ENCODE peak calls at places on chromosomes 1 and 21, in four cellular contexts. One of them, this sample, is unnamed.

GRCh38 chr1:18948913-18949688 is 7.4 kb downstream of the IFFO2 start:
- DNase-seq in left ventricle myocardium inferior: peak
- DNase-seq in NCI-H1048: no peak
- DNase-seq in brain microvascular endothelial cell: peak
- DNase-seq in this sample: no peak

GRCh38 chr1:156524481-156524869 is 23.9 kb upstream of the MEF2D start:
- DNase-seq in left ventricle myocardium inferior: no peak
- DNase-seq in NCI-H1048: no peak
- DNase-seq in brain microvascular endothelial cell: no peak
- DNase-seq in this sample: no peak

GRCh38 chr1:209895709-209896108 is 42.3 kb upstream of the SYT14 start:
- DNase-seq in left ventricle myocardium inferior: no peak
- DNase-seq in NCI-H1048: no peak
- DNase-seq in brain microvascular endothelial cell: peak
- DNase-seq in this sample: no peak

GRCh38 chr1:21944261-21945074 is 7.4 kb upstream of the HSPG2 start:
- DNase-seq in left ventricle myocardium inferior: no peak
- DNase-seq in NCI-H1048: no peak
- DNase-seq in brain microvascular endothelial cell: no peak
- DNase-seq in this sample: no peak

GRCh38 chr1:49728377-49728776 is 295.4 kb downstream of the AGBL4 start:
- DNase-seq in left ventricle myocardium inferior: no peak
- DNase-seq in NCI-H1048: no peak
- DNase-seq in brain microvascular endothelial cell: no peak
- DNase-seq in this sample: no peak

GRCh38 chr1:113519561-113519960 is 129.2 kb downstream of the MAGI3 start:
- DNase-seq in left ventricle myocardium inferior: no peak
- DNase-seq in NCI-H1048: no peak
- DNase-seq in brain microvascular endothelial cell: peak
- DNase-seq in this sample: no peak

GRCh38 chr21:38970765-38971164 is 165.0 kb downstream of the ETS2 start:
- DNase-seq in left ventricle myocardium inferior: no peak
- DNase-seq in NCI-H1048: no peak
- DNase-seq in brain microvascular endothelial cell: no peak
- DNase-seq in this sample: no peak

GRCh38 chr1:54336121-54336520 is 70.1 kb downstream of the SSBP3 start:
- DNase-seq in left ventricle myocardium inferior: no peak
- DNase-seq in NCI-H1048: no peak
- DNase-seq in brain microvascular endothelial cell: no peak
- DNase-seq in this sample: no peak

GRCh38 chr1:41240806-41241747 is 1.0 kb downstream of the SCMH1 start:
- DNase-seq in left ventricle myocardium inferior: peak
- DNase-seq in NCI-H1048: no peak
- DNase-seq in brain microvascular endothelial cell: no peak
- DNase-seq in this sample: peak

GRCh38 chr1:208209286-208209685 is 34.9 kb downstream of the PLXNA2 start:
- DNase-seq in left ventricle myocardium inferior: no peak
- DNase-seq in NCI-H1048: no peak
- DNase-seq in brain microvascular endothelial cell: no peak
- DNase-seq in this sample: no peak

GRCh38 chr1:151756291-151756690 is 7.0 kb downstream of the MRPL9 start:
- DNase-seq in left ventricle myocardium inferior: no peak
- DNase-seq in NCI-H1048: no peak
- DNase-seq in brain microvascular endothelial cell: peak
- DNase-seq in this sample: no peak

GRCh38 chr1:204565617-204566582 is 49.7 kb downstream of the MDM4 start:
- DNase-seq in left ventricle myocardium inferior: no peak
- DNase-seq in NCI-H1048: peak
- DNase-seq in brain microvascular endothelial cell: peak
- DNase-seq in this sample: peak

GRCh38 chr21:44701023-44701400 is 4.0 kb downstream of the KRTAP10-12 start:
- DNase-seq in left ventricle myocardium inferior: no peak
- DNase-seq in NCI-H1048: no peak
- DNase-seq in brain microvascular endothelial cell: no peak
- DNase-seq in this sample: no peak

GRCh38 chr1:247415423-247416361 is at the start of gene NLRP3:
- DNase-seq in left ventricle myocardium inferior: peak
- DNase-seq in NCI-H1048: no peak
- DNase-seq in brain microvascular endothelial cell: peak
- DNase-seq in this sample: no peak

GRCh38 chr1:47839460-47839760 is 157.8 kb downstream of the TRABD2B start:
- DNase-seq in left ventricle myocardium inferior: no peak
- DNase-seq in NCI-H1048: no peak
- DNase-seq in brain microvascular endothelial cell: no peak
- DNase-seq in this sample: no peak

GRCh38 chr1:208198271-208198670 is 45.9 kb downstream of the PLXNA2 start:
- DNase-seq in left ventricle myocardium inferior: no peak
- DNase-seq in NCI-H1048: no peak
- DNase-seq in brain microvascular endothelial cell: no peak
- DNase-seq in this sample: no peak

GRCh38 chr1:96365596-96365995 is 356.0 kb upstream of the PTBP2 start:
- DNase-seq in left ventricle myocardium inferior: no peak
- DNase-seq in NCI-H1048: no peak
- DNase-seq in brain microvascular endothelial cell: no peak
- DNase-seq in this sample: no peak

GRCh38 chr1:54604572-54605370 is 18.6 kb downstream of the FAM151A start:
- DNase-seq in left ventricle myocardium inferior: no peak
- DNase-seq in NCI-H1048: no peak
- DNase-seq in brain microvascular endothelial cell: no peak
- DNase-seq in this sample: no peak

GRCh38 chr1:109787845-109788605 is 24.3 kb upstream of the EPS8L3 start:
- DNase-seq in left ventricle myocardium inferior: peak
- DNase-seq in NCI-H1048: no peak
- DNase-seq in brain microvascular endothelial cell: no peak
- DNase-seq in this sample: no peak

GRCh38 chr1:232305020-232305419 is 324.9 kb downstream of the SIPA1L2 start:
- DNase-seq in left ventricle myocardium inferior: no peak
- DNase-seq in NCI-H1048: no peak
- DNase-seq in brain microvascular endothelial cell: no peak
- DNase-seq in this sample: no peak

GRCh38 chr1:248841702-248842395 is 3.8 kb downstream of the ZNF672 start:
- DNase-seq in left ventricle myocardium inferior: no peak
- DNase-seq in NCI-H1048: no peak
- DNase-seq in brain microvascular endothelial cell: peak
- DNase-seq in this sample: no peak

GRCh38 chr1:50611675-50612074 is 188.4 kb upstream of the DMRTA2 start:
- DNase-seq in left ventricle myocardium inferior: no peak
- DNase-seq in NCI-H1048: no peak
- DNase-seq in brain microvascular endothelial cell: no peak
- DNase-seq in this sample: no peak

GRCh38 chr1:172154571-172154970 is 265.9 kb upstream of the C1orf105 start:
- DNase-seq in left ventricle myocardium inferior: no peak
- DNase-seq in NCI-H1048: no peak
- DNase-seq in brain microvascular endothelial cell: no peak
- DNase-seq in this sample: no peak

GRCh38 chr1:10387611-10388386 is 11.1 kb upstream of the PGD start:
- DNase-seq in left ventricle myocardium inferior: peak
- DNase-seq in NCI-H1048: no peak
- DNase-seq in brain microvascular endothelial cell: peak
- DNase-seq in this sample: no peak

GRCh38 chr1:226952121-226952441 is 12.0 kb downstream of the COQ8A start:
- DNase-seq in left ventricle myocardium inferior: no peak
- DNase-seq in NCI-H1048: no peak
- DNase-seq in brain microvascular endothelial cell: no peak
- DNase-seq in this sample: no peak

GRCh38 chr1:222924140-222924706 is 109.4 kb downstream of the DISP1 start:
- DNase-seq in left ventricle myocardium inferior: no peak
- DNase-seq in NCI-H1048: no peak
- DNase-seq in brain microvascular endothelial cell: no peak
- DNase-seq in this sample: no peak

GRCh38 chr1:38027201-38028104 is 14.9 kb downstream of the UTP11 start:
- DNase-seq in left ventricle myocardium inferior: no peak
- DNase-seq in NCI-H1048: no peak
- DNase-seq in brain microvascular endothelial cell: no peak
- DNase-seq in this sample: no peak

GRCh38 chr1:32806910-32807523 is 10.1 kb downstream of the YARS1 start:
- DNase-seq in left ventricle myocardium inferior: no peak
- DNase-seq in NCI-H1048: no peak
- DNase-seq in brain microvascular endothelial cell: peak
- DNase-seq in this sample: no peak

GRCh38 chr1:3378411-3379208 is 75.9 kb upstream of the ARHGEF16 start:
- DNase-seq in left ventricle myocardium inferior: no peak
- DNase-seq in NCI-H1048: no peak
- DNase-seq in brain microvascular endothelial cell: no peak
- DNase-seq in this sample: no peak

GRCh38 chr1:57845041-57845440 is 421.2 kb upstream of the DAB1 start:
- DNase-seq in left ventricle myocardium inferior: no peak
- DNase-seq in NCI-H1048: no peak
- DNase-seq in brain microvascular endothelial cell: peak
- DNase-seq in this sample: no peak

GRCh38 chr1:65105596-65105995 is 42.4 kb upstream of the AK4 start:
- DNase-seq in left ventricle myocardium inferior: no peak
- DNase-seq in NCI-H1048: no peak
- DNase-seq in brain microvascular endothelial cell: no peak
- DNase-seq in this sample: no peak

GRCh38 chr21:26982767-26983166 is 15.9 kb upstream of the ADAMTS5 start:
- DNase-seq in left ventricle myocardium inferior: no peak
- DNase-seq in NCI-H1048: no peak
- DNase-seq in brain microvascular endothelial cell: no peak
- DNase-seq in this sample: no peak

GRCh38 chr1:165671531-165671930 is 26.8 kb downstream of the ALDH9A1 start:
- DNase-seq in left ventricle myocardium inferior: no peak
- DNase-seq in NCI-H1048: no peak
- DNase-seq in brain microvascular endothelial cell: no peak
- DNase-seq in this sample: no peak

GRCh38 chr1:210250998-210251679 is 18.5 kb downstream of the SERTAD4 start:
- DNase-seq in left ventricle myocardium inferior: peak
- DNase-seq in NCI-H1048: peak
- DNase-seq in brain microvascular endothelial cell: no peak
- DNase-seq in this sample: no peak